ENCODE peak calls at places on chromosomes 5 and 9, in five cellular contexts. V is HepG2, S is K562, E is WTC11, M is H1. P is an unnamed sample.

GRCh38 chr9:4713849-4714248 is 27.2 kb downstream of the AK3 start:
- DNase-seq in V (no peak), M (no peak), E (no peak), S (no peak), P (no peak)

GRCh38 chr5:159605585-159605984 is 275.3 kb upstream of the IL12B start:
- DNase-seq in M (no peak), S (no peak), V (no peak), E (no peak), P (no peak)

GRCh38 chr5:75380099-75380498 is 43.1 kb downstream of the HMGCR start:
- DNase-seq in E (no peak), M (no peak), V (no peak), S (no peak), P (no peak)

GRCh38 chr9:86549434-86549833 is 195.2 kb upstream of the TUT7 start:
- DNase-seq in V (no peak), E (no peak), S (no peak), M (no peak), P (no peak)

GRCh38 chr5:122192883-122193496 is 63.6 kb downstream of the ZNF474 start:
- DNase-seq in V (peak), S (peak), M (no peak), E (no peak), P (peak)

GRCh38 chr5:19555436-19555835 is 432.6 kb downstream of the CDH18 start:
- DNase-seq in S (no peak), V (no peak), M (no peak), E (no peak), P (no peak)

GRCh38 chr5:59678959-59679358 is 214.6 kb downstream of the PDE4D start:
- DNase-seq in S (no peak), V (no peak), E (no peak), M (no peak), P (no peak)

GRCh38 chr5:55714339-55714738 is 2.2 kb upstream of the SLC38A9 start:
- DNase-seq in M (no peak), E (no peak), S (no peak), V (no peak), P (no peak)

GRCh38 chr9:121670447-121670846 is 19.0 kb downstream of the DAB2IP start:
- DNase-seq in S (no peak), V (no peak), M (no peak), E (no peak), P (no peak)

GRCh38 chr9:134785325-134786108 is 95.1 kb upstream of the FCN2 start:
- DNase-seq in S (no peak), V (no peak), E (no peak), M (no peak), P (no peak)

GRCh38 chr5:177973066-177973635 is 22.9 kb downstream of the PROP1 start:
- DNase-seq in E (no peak), M (no peak), V (no peak), S (no peak), P (no peak)

GRCh38 chr5:64612349-64612961 is 77.8 kb upstream of the SHISAL2B start:
- DNase-seq in M (no peak), S (peak), E (peak), V (peak), P (no peak)

GRCh38 chr9:86943223-86943870 is 4.0 kb downstream of the GAS1 start:
- DNase-seq in E (no peak), V (peak), S (no peak), M (no peak), P (no peak)

GRCh38 chr5:4531756-4532704 is 608.1 kb upstream of the ADAMTS16 start:
- DNase-seq in E (no peak), S (no peak), M (no peak), V (no peak), P (no peak)

GRCh38 chr9:108463927-108464606 is 391.7 kb downstream of the ACTL7B start:
- DNase-seq in S (no peak), E (no peak), M (no peak), V (no peak), P (no peak)

GRCh38 chr9:34515959-34516358 is 6.8 kb downstream of the ENHO start:
- DNase-seq in S (no peak), M (no peak), E (no peak), V (no peak), P (no peak)

GRCh38 chr9:34512131-34513078 is 10.4 kb downstream of the ENHO start:
- DNase-seq in V (peak), M (no peak), E (no peak), S (no peak), P (no peak)

GRCh38 chr9:34514401-34514800 is 8.4 kb downstream of the ENHO start:
- DNase-seq in V (no peak), M (no peak), E (no peak), S (no peak), P (no peak)

GRCh38 chr9:34514816-34515215 is 8.0 kb downstream of the ENHO start:
- DNase-seq in S (no peak), M (no peak), E (no peak), V (no peak), P (no peak)

GRCh38 chr9:34513567-34514214 is 9.1 kb downstream of the ENHO start:
- DNase-seq in V (no peak), M (no peak), E (peak), S (no peak), P (no peak)
- TF ChIP-seq ATF2 in V (no peak), M (no peak), E (no peak), S (no peak), P (no peak)

DNA sequence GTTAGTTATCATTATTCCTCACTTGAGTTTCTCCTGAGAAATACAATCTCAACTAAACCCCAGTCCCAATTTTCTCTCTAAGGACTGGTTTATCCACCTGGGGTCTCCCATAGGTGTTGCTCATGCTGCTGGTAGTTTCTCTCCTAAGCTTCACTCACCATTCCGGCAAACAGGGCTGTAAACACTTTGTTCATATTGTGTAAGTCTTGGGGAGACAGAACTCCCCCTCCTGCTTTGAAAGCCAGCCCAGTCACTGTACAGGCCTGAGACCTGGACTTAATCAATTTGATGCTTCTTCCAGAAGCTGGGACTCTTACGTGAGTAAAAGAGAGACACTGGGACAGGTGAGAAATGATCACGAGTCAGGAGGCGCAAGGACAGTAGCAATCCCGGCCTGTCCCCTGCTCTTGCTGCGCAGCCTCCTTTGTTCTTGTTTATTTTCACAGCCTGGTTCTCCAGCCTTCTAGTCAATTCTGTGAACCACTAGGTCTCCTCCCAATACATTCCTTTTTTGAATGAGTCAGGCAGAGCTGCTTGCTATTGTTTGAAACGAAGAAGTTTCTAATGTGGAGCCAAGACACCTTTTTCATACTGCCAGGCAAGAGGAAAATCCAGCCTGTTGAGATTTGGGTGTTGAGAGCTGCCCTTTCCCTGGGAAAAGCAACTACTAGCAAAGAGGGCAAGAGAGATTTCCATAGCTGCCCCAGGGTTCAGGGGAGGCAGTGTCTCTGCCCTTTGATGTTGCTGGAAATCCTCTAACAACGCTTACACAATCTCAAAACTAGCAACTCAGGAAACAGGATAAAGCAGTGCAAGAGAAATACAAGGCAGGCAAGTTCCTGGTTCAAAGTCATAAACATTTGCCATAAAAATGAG is 9.2 kb upstream of the SHROOM1 start:
- DNase-seq in E (no peak), S (no peak), M (no peak), V (peak), P (no peak)
- TF ChIP-seq ATF2 in E (no peak), S (no peak), M (no peak), V (peak), P (no peak)

GRCh38 chr5:172758836-172759149 is 12.2 kb downstream of the DUSP1 start:
- DNase-seq in E (no peak), M (no peak), V (no peak), S (no peak), P (no peak)
- TF ChIP-seq ATF2 in E (no peak), M (no peak), V (no peak), S (no peak), P (no peak)

GRCh38 chr9:131528186-131528585 is 2.9 kb downstream of the UCK1 start:
- DNase-seq in E (no peak), M (no peak), S (no peak), V (no peak), P (no peak)

GRCh38 chr9:131529597-131530545 is 1.2 kb downstream of the UCK1 start:
- DNase-seq in E (no peak), S (no peak), M (no peak), V (no peak), P (no peak)

GRCh38 chr9:131530546-131530929 is 525 bp downstream of the UCK1 start:
- DNase-seq in E (peak), M (no peak), S (peak), V (peak), P (no peak)

GRCh38 chr9:131528886-131529505 is 2.1 kb downstream of the UCK1 start:
- DNase-seq in E (no peak), V (no peak), S (no peak), M (no peak), P (no peak)

DNA sequence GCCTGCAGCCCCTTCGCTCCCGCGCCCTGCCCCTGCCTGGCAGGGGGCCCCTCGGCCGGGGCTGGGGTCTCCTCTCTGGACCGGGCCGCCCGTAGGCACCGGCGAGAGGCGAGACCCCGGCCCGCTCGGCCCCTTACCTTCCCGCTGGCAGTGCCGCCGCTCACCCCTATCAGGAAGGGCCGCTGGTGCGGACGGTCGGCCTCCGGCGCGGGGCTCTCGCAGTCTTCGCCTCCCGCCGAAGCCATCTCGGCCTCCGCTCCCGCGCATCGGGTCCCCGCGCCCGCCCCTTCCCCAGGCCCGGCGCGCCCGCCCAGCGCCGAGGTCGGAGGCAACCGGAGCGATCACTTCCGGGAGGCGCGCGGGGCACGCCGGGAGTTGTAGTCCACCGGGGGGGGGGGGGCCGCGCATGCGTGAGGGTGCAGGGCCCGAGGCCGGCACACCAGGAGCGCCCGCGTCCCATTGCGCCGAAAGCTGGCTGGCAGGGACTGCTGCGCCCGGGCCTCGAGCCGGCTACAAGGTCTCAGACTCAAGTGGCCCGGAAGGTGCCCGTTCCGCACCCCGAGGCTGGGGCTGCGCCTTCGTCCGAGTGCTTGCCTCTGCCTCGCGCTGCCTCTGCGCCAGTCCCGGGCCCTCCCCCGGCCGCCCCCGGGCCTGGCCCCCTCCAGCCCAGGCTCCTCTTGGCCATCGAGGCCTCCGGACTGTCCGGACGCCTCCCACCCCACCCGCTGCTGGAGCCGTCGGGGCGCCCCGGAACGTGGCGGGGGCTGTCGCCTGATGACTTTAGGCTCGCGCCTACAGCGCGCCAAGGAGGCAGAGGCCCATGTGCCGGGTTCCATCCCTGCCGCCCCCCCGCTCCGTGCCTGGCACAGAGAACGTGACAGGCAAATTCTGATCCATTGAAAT is at the start of gene UCK1:
- DNase-seq in M (peak), S (peak), E (peak), V (peak), P (peak)
- TF ChIP-seq ATF2 in M (no peak), S (no peak), E (no peak), V (peak), P (no peak)

GRCh38 chr5:150641006-150641570 is 628 bp downstream of the SYNPO start:
- DNase-seq in M (no peak), V (peak), E (no peak), S (no peak), P (no peak)
- TF ChIP-seq ATF2 in M (no peak), V (no peak), E (no peak), S (no peak), P (no peak)

GRCh38 chr5:57976506-57976905 is 483.4 kb downstream of the PLK2 start:
- DNase-seq in E (no peak), V (no peak), M (no peak), S (no peak), P (no peak)
- TF ChIP-seq ATF2 in E (no peak), V (no peak), M (no peak), S (no peak), P (no peak)

DNA sequence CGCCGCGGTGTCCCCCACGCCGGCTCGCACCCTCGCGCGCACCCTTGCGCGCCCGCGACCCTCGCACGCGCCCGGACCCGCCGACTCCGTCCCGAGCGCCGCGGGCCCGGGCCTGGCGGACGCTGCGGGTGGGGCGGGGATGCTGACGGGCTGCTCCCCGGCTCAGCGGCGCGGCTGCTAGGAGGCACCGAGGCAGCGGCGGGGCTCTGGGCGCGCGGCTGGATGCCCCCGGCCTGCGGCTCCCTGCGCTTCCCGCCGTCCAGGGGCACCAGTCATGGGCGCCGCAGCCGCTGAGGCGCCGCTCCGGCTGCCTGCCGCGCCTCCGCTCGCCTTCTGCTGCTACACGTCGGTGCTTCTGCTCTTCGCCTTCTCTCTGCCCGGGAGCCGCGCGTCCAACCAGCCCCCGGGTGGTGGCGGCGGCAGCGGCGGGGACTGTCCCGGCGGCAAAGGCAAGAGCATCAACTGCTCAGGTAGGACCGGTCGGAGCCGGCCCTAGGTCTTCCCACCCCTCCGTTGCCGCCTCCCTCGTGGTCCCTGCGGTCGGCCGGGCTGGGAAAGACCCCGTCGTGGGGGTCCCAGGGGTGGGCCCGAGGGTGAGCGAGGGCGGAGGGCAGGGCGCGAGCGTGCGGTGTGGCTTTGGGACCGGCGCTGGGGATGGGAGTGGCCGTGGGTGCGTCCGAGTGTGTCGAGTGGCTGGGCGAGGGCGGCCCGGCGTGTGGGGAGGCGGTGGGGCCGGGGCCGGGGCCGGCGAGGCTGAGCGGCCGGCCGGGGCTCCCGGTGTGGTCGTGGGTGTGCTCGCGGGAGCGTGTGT is 527 bp downstream of the TMEFF1 start:
- DNase-seq in M (no peak), S (peak), E (peak), V (no peak), P (no peak)
- TF ChIP-seq ATF2 in M (no peak), S (no peak), E (no peak), V (no peak), P (no peak)

DNA sequence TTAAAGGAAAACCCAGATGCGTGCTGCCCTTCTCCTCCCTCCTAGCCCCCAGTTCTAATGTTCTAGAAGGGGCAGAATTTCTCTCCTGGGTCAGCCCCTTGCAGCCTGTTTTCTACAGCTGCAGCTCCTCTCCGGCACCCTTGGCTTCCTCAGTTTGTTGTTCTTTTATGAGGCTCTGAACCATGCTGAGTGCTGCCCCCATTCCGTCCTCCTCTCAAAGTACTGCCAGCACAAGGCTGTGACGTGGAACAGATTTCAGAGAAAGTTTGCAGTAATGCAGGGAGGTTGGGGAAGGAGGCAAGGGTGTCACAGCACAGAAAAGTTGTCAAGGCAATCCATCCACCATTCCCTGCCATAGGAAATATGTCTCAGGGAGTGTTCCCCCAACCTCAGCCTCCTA is 63.3 kb downstream of the RGS3 start:
- DNase-seq in M (no peak), E (no peak), S (no peak), V (no peak), P (no peak)
- TF ChIP-seq ATF2 in M (no peak), E (no peak), S (no peak), V (no peak), P (no peak)

DNA sequence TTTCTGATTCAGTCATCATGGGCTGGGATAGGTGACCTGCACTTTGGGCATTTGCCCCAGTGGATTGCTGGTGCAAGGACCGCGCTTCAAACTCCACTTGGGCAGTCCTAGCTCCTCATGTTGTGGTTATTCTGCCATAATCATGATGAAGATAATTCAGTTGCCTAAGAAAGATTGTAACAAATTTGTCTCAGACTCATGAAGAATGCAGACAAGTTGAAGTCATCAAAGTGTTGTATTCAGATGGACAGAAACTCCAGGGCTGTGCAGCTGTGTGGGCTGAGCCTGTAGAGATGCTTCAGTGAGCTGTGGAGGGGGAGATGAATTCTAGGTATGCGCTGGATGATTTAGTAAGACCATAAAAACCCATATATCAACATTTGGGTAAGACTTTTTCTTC is 38.6 kb downstream of the TARS1 start:
- DNase-seq in S (no peak), V (no peak), M (no peak), E (no peak), P (no peak)
- TF ChIP-seq ATF2 in S (no peak), V (no peak), M (no peak), E (no peak), P (no peak)

GRCh38 chr9:135919318-135919717 is 12.0 kb upstream of the CAMSAP1 start:
- DNase-seq in E (no peak), V (no peak), S (no peak), M (no peak), P (no peak)

GRCh38 chr9:135921749-135922310 is 14.5 kb upstream of the CAMSAP1 start:
- DNase-seq in V (no peak), M (no peak), E (no peak), S (no peak), P (no peak)

GRCh38 chr9:135923508-135923907 is 16.2 kb upstream of the CAMSAP1 start:
- DNase-seq in S (no peak), V (no peak), E (no peak), M (no peak), P (no peak)

GRCh38 chr9:135920973-135921585 is 13.7 kb upstream of the CAMSAP1 start:
- DNase-seq in V (no peak), S (no peak), M (no peak), E (no peak), P (no peak)

GRCh38 chr9:135920256-135920930 is 13.0 kb upstream of the CAMSAP1 start:
- DNase-seq in V (no peak), M (no peak), E (no peak), S (no peak), P (no peak)
- TF ChIP-seq ATF2 in V (no peak), M (no peak), E (no peak), S (no peak), P (no peak)

P was measured in GM12878.